ENCODE peak calls at places on chromosomes 1 and 21, in ten cellular contexts. A is Peyer's patch, Q is BE2C, D is body of pancreas, K is PC-9, F is AG04450, C is OCI-LY7, R is fibroblast of mammary gland, Z is tibial nerve, S is colonic mucosa. U is an unnamed sample.

GRCh38 chr1:152886758-152887409 is 8.8 kb downstream of the SMCP start:
- DNase-seq in A (no peak), Q (no peak), D (no peak), K (no peak), F (no peak), C (no peak), R (no peak), Z (no peak), S (no peak), U (no peak)

GRCh38 chr1:173608503-173609216 is 5.8 kb upstream of the SLC9C2 start:
- DNase-seq in A (no peak), Q (no peak), D (no peak), K (no peak), F (no peak), C (no peak), R (no peak), Z (no peak), S (no peak), U (no peak)

GRCh38 chr1:176111835-176112234 is 95.3 kb downstream of the COP1 start:
- DNase-seq in A (no peak), Q (no peak), D (no peak), K (no peak), F (no peak), C (no peak), R (peak; percentile 68), Z (no peak), S (no peak), U (no peak)

GRCh38 chr21:45482899-45483821 is 59.1 kb downstream of the SLC19A1 start:
- DNase-seq in A (no peak), Q (no peak), D (no peak), K (no peak), F (no peak), C (no peak), R (no peak), Z (no peak), S (no peak), U (no peak)

GRCh38 chr1:187338762-187339412 is 510.1 kb downstream of the PLA2G4A start:
- DNase-seq in A (no peak), Q (no peak), D (no peak), K (no peak), F (no peak), C (no peak), R (no peak), Z (no peak), S (no peak), U (no peak)

GRCh38 chr1:39981957-39982356 is 27.0 kb downstream of the MFSD2A start:
- DNase-seq in A (no peak), Q (no peak), D (no peak), K (peak; percentile 93), F (peak; percentile 71), C (no peak), R (peak; percentile 85), Z (no peak), S (peak; percentile 27), U (no peak)

GRCh38 chr1:167033646-167034045 is 44.6 kb downstream of the MAEL start:
- DNase-seq in A (no peak), Q (no peak), D (no peak), K (no peak), F (no peak), C (no peak), R (no peak), Z (no peak), S (no peak), U (no peak)

GRCh38 chr1:167913895-167914502 is at the start of gene ADCY10:
- DNase-seq in A (no peak), Q (no peak), D (no peak), K (no peak), F (no peak), C (no peak), R (no peak), Z (no peak), S (peak; percentile 44), U (no peak)

DNA sequence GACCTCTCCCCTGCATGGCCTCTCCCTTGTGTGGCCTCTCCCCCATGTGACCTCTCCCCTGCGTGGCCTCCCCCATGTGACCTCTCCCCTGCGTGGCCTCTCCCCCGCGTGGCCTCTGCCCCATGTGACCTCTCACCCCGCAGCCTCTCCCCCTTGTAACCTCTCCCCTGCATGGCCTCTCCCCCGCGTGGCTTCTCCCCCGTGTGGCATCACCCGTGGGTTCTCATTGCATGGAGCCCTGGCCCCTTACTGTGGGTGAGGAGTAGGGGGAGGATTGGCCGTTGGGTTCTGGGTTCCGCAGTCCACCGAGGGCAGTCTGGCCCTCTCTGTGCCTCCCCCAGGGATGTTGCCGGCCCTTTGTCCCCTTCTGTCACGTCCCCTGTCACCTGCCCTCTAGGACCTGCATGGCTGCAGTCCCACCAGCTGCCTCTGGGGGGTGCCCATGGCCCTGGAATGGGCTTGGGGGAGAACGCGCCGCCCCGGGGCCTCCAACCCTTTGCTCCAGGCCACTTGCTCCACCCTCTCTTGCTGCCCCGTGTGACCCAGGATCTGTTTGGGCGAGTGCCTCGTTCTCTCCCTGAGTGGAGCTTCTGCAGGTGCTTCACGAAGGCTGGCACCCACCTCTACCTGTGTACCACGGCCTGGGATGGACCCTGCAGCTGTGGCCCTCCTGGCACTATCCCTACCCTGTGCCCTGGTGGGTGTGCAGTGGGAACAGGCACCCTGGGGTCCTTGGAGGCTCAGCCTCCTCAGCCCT is 21.3 kb downstream of the RRP1 start:
- DNase-seq in A (peak; percentile 94), Q (peak; percentile 94), D (peak; percentile 88), K (no peak), F (no peak), C (peak; percentile 83), R (peak; percentile 59), Z (peak; percentile 84), S (peak; percentile 96), U (peak; percentile 49)
- TF ChIP-seq CTCF in A (peak; percentile 92), Q (peak; percentile 96), D (peak; percentile 97), K (peak; percentile 91), F (peak; percentile 93), C (peak; percentile 94), R (peak; percentile 85), Z (peak; percentile 97), S (peak; percentile 95), U (peak; percentile 98)

DNA sequence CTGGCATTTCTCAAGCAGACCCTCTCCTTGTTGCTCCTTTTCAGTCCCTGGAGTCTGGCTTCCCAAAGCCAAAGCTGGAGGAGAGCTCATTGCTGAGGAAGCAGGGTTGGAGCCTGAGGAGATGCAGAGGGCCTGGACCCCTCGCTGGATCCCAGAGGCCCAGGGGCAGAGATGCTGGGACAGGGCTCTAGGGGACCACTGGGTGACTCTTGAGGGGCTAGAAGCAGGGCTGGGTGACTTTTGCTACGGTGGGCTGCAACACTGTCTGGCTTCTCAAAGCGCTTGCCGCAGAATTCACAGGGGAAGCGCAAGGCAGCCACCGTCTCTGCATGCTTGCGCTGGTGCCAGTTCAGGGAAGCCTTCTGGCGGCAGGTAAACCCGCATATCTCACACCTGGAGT is 8.8 kb downstream of the ZNF692 start:
- DNase-seq in A (peak; percentile 47), Q (no peak), D (no peak), K (no peak), F (no peak), C (no peak), R (no peak), Z (no peak), S (no peak), U (no peak)
- H3K4me3 ChIP-seq in A (no peak overlapping the region), Q (no peak overlapping the region), D (no peak overlapping the region), K (no peak overlapping the region), F (no peak overlapping the region), C (no peak overlapping the region), R (no peak overlapping the region), Z (no peak overlapping the region), S (no peak overlapping the region), U (no peak overlapping the region)

GRCh38 chr1:223708001-223708359 is 4.4 kb upstream of the CAPN2 start:
- DNase-seq in A (no peak), Q (no peak), D (no peak), K (no peak), F (no peak), C (no peak), R (no peak), Z (no peak), S (no peak), U (no peak)

GRCh38 chr1:223710179-223711133 is 1.9 kb upstream of the CAPN2 start:
- DNase-seq in A (no peak), Q (no peak), D (no peak), K (no peak), F (no peak), C (no peak), R (no peak), Z (no peak), S (no peak), U (no peak)

GRCh38 chr1:223708651-223709268 is 3.6 kb upstream of the CAPN2 start:
- DNase-seq in A (no peak), Q (no peak), D (no peak), K (no peak), F (no peak), C (no peak), R (no peak), Z (no peak), S (no peak), U (no peak)

GRCh38 chr1:223711173-223711572 is 1.2 kb upstream of the CAPN2 start:
- DNase-seq in A (no peak), Q (no peak), D (no peak), K (peak; percentile 65), F (no peak), C (no peak), R (peak; percentile 59), Z (peak; percentile 33), S (peak; percentile 69), U (no peak)

DNA sequence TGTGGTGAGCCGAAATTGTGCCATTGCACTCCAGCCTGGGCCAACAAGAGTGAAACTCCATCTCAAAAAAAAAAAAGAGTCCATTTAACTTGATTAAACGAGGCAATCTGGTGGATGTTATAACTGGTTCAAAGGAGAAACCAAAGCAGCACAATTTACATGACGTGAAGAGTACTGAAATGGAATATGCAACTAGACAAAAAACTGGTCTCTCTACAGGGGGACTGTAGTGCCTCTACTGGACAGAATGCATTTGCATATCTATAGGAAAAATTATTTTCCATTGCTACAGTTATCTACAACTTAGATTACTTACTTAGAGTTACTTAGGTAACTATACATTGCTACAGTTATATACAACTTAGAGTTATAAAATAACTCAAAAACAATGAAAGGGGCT is 2.7 kb upstream of the CAPN2 start:
- DNase-seq in A (no peak), Q (no peak), D (no peak), K (no peak), F (no peak), C (no peak), R (peak; percentile 52), Z (no peak), S (no peak), U (no peak)
- TF ChIP-seq CTCF in A (no peak), Q (peak; percentile 47), D (peak; percentile 14), K (peak; percentile 52), F (peak; percentile 74), C (no peak), R (peak; percentile 66), Z (no peak), S (no peak), U (peak; percentile 9)

DNA sequence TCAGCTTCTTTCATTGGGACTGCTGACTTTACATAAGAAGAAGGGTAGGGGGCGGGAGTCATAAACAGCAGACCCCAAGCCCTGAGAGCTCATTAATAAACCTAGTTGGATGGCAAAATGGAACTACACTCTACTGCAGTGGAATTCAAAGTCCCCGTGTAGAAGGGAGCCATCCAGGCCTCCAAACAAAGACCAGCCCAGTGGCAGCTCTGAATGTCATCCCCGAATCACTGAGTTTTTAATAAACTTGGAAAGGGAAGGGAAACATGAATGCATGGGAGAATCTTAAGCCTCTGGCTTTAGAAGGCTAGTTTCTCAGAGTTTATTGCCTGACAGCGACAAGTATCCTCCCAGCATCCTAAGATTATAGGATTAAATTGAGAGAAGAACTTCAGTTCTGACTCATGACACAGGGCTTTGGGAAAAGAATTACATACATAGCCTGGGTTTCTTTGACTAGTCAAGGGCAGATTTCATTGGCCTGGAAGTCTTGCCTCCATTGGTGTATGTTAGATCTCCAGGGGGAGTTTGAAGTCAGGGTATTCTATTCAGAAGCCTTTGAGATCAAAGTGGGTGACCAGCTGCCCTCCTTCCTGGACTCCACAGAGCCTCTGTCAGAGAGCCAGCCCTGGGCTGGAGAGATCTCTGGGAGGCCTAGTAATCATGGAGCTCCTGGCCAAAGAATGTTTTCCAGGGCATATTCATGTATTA is 3.8 kb downstream of the ATF3 start:
- DNase-seq in A (no peak), Q (no peak), D (no peak), K (no peak), F (no peak), C (no peak), R (peak; percentile 27), Z (no peak), S (no peak), U (no peak)
- H3K4me3 ChIP-seq in A (no peak overlapping the region), Q (no peak overlapping the region), D (no peak overlapping the region), K (no peak overlapping the region), F (no peak overlapping the region), C (no peak overlapping the region), R (no peak overlapping the region), Z (no peak overlapping the region), S (no peak overlapping the region), U (no peak overlapping the region)

U was measured in GM12864.